ENCODE peak calls at places on chromosomes 6 and 20, in seven cellular contexts. W, Z, B, S, P, A and C are unnamed samples.

GRCh38 chr6:169530762-169531143 is 171.1 kb downstream of the WDR27 start:
- ATAC-seq in S (no peak), W (no peak), B (no peak), Z (peak), P (no peak), A (no peak), C (no peak)

GRCh38 chr6:22631101-22631500 is 61.7 kb downstream of the HDGFL1 start:
- ATAC-seq in Z (no peak), B (no peak), P (peak), W (no peak), A (no peak), S (peak), C (no peak)

GRCh38 chr6:45495404-45496084 is 117.8 kb upstream of the SUPT3H start:
- ATAC-seq in S (peak), B (no peak), W (peak), A (peak), Z (peak), P (peak), C (no peak)

GRCh38 chr20:17762873-17763557 is 63.2 kb downstream of the BANF2 start:
- ATAC-seq in W (peak), S (peak), A (peak), B (no peak), P (no peak), Z (no peak), C (no peak)

GRCh38 chr20:62387219-62387913 is 463 bp downstream of the RPS21 start:
- ATAC-seq in Z (peak), A (no peak), B (no peak), S (no peak), P (no peak), W (no peak), C (no peak)

GRCh38 chr6:75849329-75850025 is 100.4 kb downstream of the MYO6 start:
- ATAC-seq in S (no peak), W (no peak), Z (no peak), P (no peak), B (no peak), A (peak), C (no peak)

GRCh38 chr6:167590193-167590592 is 236.5 kb upstream of the AFDN start:
- ATAC-seq in P (no peak), B (no peak), Z (peak), A (no peak), S (peak), W (peak), C (no peak)

GRCh38 chr6:24864345-24864744 is 65.6 kb upstream of the ARMH2 start:
- ATAC-seq in A (no peak), W (no peak), P (no peak), S (no peak), Z (no peak), B (no peak), C (no peak)

GRCh38 chr20:10651227-10651990 is 22.4 kb downstream of the JAG1 start:
- ATAC-seq in S (peak), P (peak), W (no peak), B (peak), Z (no peak), A (no peak), C (peak)

GRCh38 chr6:152904678-152905077 is 78.2 kb downstream of the FBXO5 start:
- ATAC-seq in B (no peak), S (no peak), W (no peak), A (no peak), P (no peak), Z (no peak), C (no peak)

GRCh38 chr6:41013473-41014153 is 25.4 kb downstream of the UNC5CL start:
- ATAC-seq in A (peak), W (no peak), S (no peak), P (no peak), Z (no peak), B (no peak), C (no peak)

GRCh38 chr6:165842291-165842936 is 179.4 kb upstream of the PDE10A start:
- ATAC-seq in W (no peak), B (no peak), Z (no peak), S (no peak), P (no peak), A (no peak), C (no peak)

GRCh38 chr20:11906626-11907480 is 10.8 kb upstream of the BTBD3 start:
- ATAC-seq in P (no peak), Z (no peak), A (peak), W (no peak), B (no peak), S (no peak), C (no peak)

GRCh38 chr6:160431791-160432404 is 83.7 kb downstream of the SLC22A3 start:
- ATAC-seq in P (no peak), W (no peak), Z (no peak), A (no peak), S (no peak), B (peak), C (peak)

GRCh38 chr20:4601630-4602296 is 119.9 kb upstream of the PRND start:
- ATAC-seq in A (peak), W (peak), Z (no peak), S (peak), P (no peak), B (peak), C (no peak)

GRCh38 chr6:7042654-7043545 is 64.9 kb upstream of the RREB1 start:
- ATAC-seq in P (no peak), B (peak), S (peak), A (peak), Z (no peak), W (no peak), C (no peak)

GRCh38 chr6:37308084-37308817 is 45.5 kb upstream of the RNF8 start:
- ATAC-seq in S (peak), B (peak), A (peak), Z (no peak), P (no peak), W (peak), C (peak)

GRCh38 chr6:37623666-37624065 is 74.0 kb downstream of the MDGA1 start:
- ATAC-seq in S (no peak), Z (no peak), P (no peak), W (no peak), A (no peak), B (no peak), C (no peak)

GRCh38 chr6:17780071-17780470 is 73.3 kb upstream of the NUP153 start:
- ATAC-seq in S (no peak), B (no peak), P (no peak), A (no peak), W (no peak), Z (no peak), C (no peak)

GRCh38 chr6:99614430-99615161 is 8.0 kb downstream of the PRDM13 start:
- ATAC-seq in Z (peak), S (peak), W (peak), B (no peak), P (no peak), A (peak), C (no peak)

GRCh38 chr6:30754631-30755030 is 10.3 kb upstream of the IER3 start:
- ATAC-seq in P (no peak), S (no peak), W (no peak), B (no peak), Z (no peak), A (no peak), C (no peak)

GRCh38 chr6:34027445-34027936 is 118.4 kb downstream of the GRM4 start:
- ATAC-seq in W (peak), S (peak), B (peak), A (peak), P (peak), Z (peak), C (peak)

GRCh38 chr6:101932704-101933103 is 539.2 kb downstream of the GRIK2 start:
- ATAC-seq in Z (no peak), A (no peak), B (no peak), P (no peak), S (no peak), W (no peak), C (no peak)

GRCh38 chr20:21100590-21101452 is 5.3 kb downstream of the LINC00237 start:
- ATAC-seq in S (peak), B (no peak), P (no peak), W (peak), A (peak), Z (no peak), C (no peak)

GRCh38 chr20:9241232-9241692 is 172.4 kb downstream of the PLCB4 start:
- ATAC-seq in A (peak), W (no peak), Z (no peak), P (no peak), B (no peak), S (no peak), C (no peak)

GRCh38 chr20:46552460-46553420 is 2.3 kb upstream of the OCSTAMP start:
- ATAC-seq in B (no peak), Z (peak), W (no peak), A (no peak), P (peak), S (peak), C (no peak)

GRCh38 chr6:160973856-160974255 is 17.7 kb upstream of the MAP3K4 start:
- ATAC-seq in B (no peak), Z (no peak), A (peak), S (no peak), P (no peak), W (no peak), C (no peak)

GRCh38 chr20:25489221-25489863 is 81.9 kb downstream of the GINS1 start:
- ATAC-seq in S (peak), P (no peak), A (no peak), W (no peak), B (no peak), Z (no peak), C (no peak)

GRCh38 chr20:23873370-23874015 is 6.1 kb downstream of the CST5 start:
- ATAC-seq in W (no peak), A (no peak), B (no peak), S (no peak), P (no peak), Z (peak), C (no peak)

GRCh38 chr6:91476000-91476399 is 889.1 kb upstream of the MAP3K7 start:
- ATAC-seq in A (peak), P (peak), B (no peak), S (peak), Z (no peak), W (peak), C (peak)

GRCh38 chr6:118710616-118711015 is 59.2 kb upstream of the CEP85L start:
- ATAC-seq in P (no peak), Z (no peak), S (no peak), A (no peak), B (no peak), W (no peak), C (no peak)

GRCh38 chr20:33124994-33125393 is 43.0 kb upstream of the BPIFA2 start:
- ATAC-seq in P (no peak), B (no peak), S (no peak), A (peak), Z (no peak), W (no peak), C (no peak)

GRCh38 chr6:31586013-31586412 is at the start of gene LST1:
- ATAC-seq in B (no peak), A (peak), S (peak), Z (peak), P (no peak), W (peak), C (peak)

GRCh38 chr6:21972516-21972915 is 324.3 kb downstream of the PRL start:
- ATAC-seq in A (no peak), Z (no peak), W (no peak), P (no peak), B (no peak), S (no peak), C (no peak)

GRCh38 chr20:31719644-31720485 is 2.8 kb downstream of the BCL2L1 start:
- ATAC-seq in S (no peak), A (no peak), Z (no peak), W (no peak), P (no peak), B (no peak), C (no peak)

GRCh38 chr20:3377644-3378043 is 29.8 kb downstream of the DNAAF9 start:
- ATAC-seq in Z (no peak), P (no peak), S (no peak), A (no peak), W (no peak), B (no peak), C (no peak)

GRCh38 chr6:42045538-42046460 is 4.5 kb upstream of the TAF8 start:
- ATAC-seq in S (peak), Z (peak), A (peak), W (peak), B (peak), P (peak), C (peak)

GRCh38 chr6:42049116-42049809 is 1.1 kb upstream of the TAF8 start:
- ATAC-seq in A (no peak), B (no peak), Z (no peak), S (no peak), W (no peak), P (no peak), C (no peak)

GRCh38 chr6:42047220-42047590 is 3.1 kb upstream of the TAF8 start:
- ATAC-seq in Z (no peak), A (no peak), W (no peak), S (no peak), P (no peak), B (no peak), C (no peak)

GRCh38 chr6:42047790-42048405 is 2.4 kb upstream of the TAF8 start:
- ATAC-seq in Z (no peak), S (no peak), B (no peak), A (peak), W (no peak), P (no peak), C (no peak)

GRCh38 chr6:42046491-42047219 is 3.7 kb upstream of the TAF8 start:
- ATAC-seq in W (no peak), S (no peak), Z (no peak), B (no peak), A (no peak), P (no peak), C (no peak)
- H3K4me3 ChIP-seq in W (peak), S (peak), Z (peak), B (peak), A (no peak), P (peak), C (no peak)

DNA sequence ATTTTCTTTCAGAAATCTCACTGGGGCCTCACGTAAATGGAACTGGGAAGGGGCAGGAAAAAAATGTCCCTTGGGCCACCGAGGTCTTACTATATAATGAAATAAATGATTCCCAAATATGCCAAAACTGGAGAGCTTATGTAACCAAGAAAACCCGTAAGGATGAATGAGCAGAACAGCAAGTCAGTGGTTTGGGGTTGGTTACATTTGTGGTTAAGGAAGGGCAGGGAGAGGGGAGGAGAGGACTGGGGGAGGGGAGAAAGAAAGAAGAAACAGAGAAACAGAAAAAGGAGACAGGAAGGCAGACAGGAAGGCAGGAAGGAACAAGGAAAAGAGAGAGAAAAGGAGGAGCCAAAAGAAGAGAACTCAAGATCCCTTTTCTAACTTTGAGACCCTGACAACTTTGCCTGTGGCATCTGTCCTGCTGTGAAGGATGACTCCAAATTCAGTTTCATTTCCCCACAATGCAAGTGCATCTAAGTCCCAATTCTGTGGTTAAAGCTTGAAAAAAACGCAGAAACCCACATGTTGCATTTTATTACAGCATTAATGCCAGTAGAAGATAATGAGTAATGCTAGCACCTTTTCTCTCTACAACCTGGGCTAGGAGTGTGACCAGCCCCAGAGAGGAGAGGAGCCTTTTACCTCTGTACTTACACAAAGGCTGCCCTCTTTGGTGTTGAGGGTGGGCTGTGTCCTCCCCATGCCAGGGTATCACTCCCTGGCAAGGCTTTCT is 10.8 kb upstream of the ARMC2 start:
- ATAC-seq in Z (peak), P (peak), B (no peak), S (no peak), A (no peak), W (no peak), C (no peak)
- H3K4me3 ChIP-seq in Z (no peak), P (no peak), B (no peak), S (no peak), A (no peak), W (no peak), C (no peak)

GRCh38 chr6:142820336-142821016 is 124.5 kb downstream of the HIVEP2 start:
- ATAC-seq in A (peak), W (no peak), S (no peak), P (peak), Z (peak), B (no peak), C (no peak)
- H3K4me3 ChIP-seq in A (no peak), W (peak), S (peak), P (peak), Z (peak), B (peak), C (peak)

GRCh38 chr6:26123675-26124549 is 36.7 kb downstream of the HFE start:
- ATAC-seq in P (peak), S (peak), A (peak), B (peak), W (peak), Z (peak), C (peak)

GRCh38 chr6:26122793-26123674 is 35.8 kb downstream of the HFE start:
- ATAC-seq in S (peak), W (peak), Z (peak), P (peak), B (peak), A (peak), C (peak)

GRCh38 chr6:26122005-26122388 is 34.8 kb downstream of the HFE start:
- ATAC-seq in S (no peak), A (no peak), P (no peak), Z (no peak), B (no peak), W (no peak), C (no peak)

GRCh38 chr6:26121141-26122004 is 34.1 kb downstream of the HFE start:
- ATAC-seq in P (no peak), Z (no peak), W (no peak), B (no peak), A (no peak), S (no peak), C (no peak)

DNA sequence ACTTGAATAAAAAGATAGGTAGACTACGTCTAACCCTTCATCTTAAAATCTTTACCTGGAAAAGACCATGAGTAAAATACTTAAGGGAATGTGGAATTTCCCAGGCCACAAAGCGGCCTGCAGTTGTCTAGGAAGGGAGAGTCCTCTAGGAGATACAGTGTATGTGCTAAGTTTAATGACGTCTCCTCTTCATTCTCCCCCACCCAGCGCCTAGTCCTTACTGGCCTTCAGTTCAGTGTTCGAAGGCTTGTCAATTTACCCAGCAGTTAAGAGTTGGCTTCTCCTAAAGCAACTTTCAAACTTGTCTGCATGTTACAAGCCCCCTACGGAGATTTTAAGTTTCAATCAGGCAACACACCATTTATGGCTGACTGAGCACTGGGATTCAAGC is 35.2 kb downstream of the HFE start:
- ATAC-seq in B (no peak), S (no peak), W (no peak), A (no peak), P (no peak), Z (no peak), C (no peak)
- H3K4me3 ChIP-seq in B (peak), S (peak), W (peak), A (no peak), P (peak), Z (peak), C (peak)